ENCODE peak calls at places on chromosomes 12 and 14, in four cellular contexts. One of them, this sample, is unnamed.

GRCh38 chr12:39095636-39096330 is 190.4 kb upstream of the CPNE8 start:
- DNase-seq in T-helper 17 cell: no peak
- DNase-seq in stimulated activated CD8-positive, alpha-beta memory T cell treated with anti-CD3 and anti-CD28 coated beads, Interleukin-12 subunit alpha, Interleukin-12 subunit beta, amount 100 ng/mL, for 1 hour: no peak
- DNase-seq in AG04450: no peak
- DNase-seq in this sample: no peak

GRCh38 chr14:68922201-68922613 is 56.9 kb downstream of the ACTN1 start:
- DNase-seq in stimulated activated CD8-positive, alpha-beta memory T cell treated with anti-CD3 and anti-CD28 coated beads, Interleukin-12 subunit alpha, Interleukin-12 subunit beta, amount 100 ng/mL, for 1 hour: no peak
- DNase-seq in AG04450: no peak
- DNase-seq in T-helper 17 cell: no peak
- DNase-seq in this sample: no peak

GRCh38 chr14:100037351-100037750 is 27.9 kb upstream of the EVL start:
- DNase-seq in AG04450: no peak
- DNase-seq in stimulated activated CD8-positive, alpha-beta memory T cell treated with anti-CD3 and anti-CD28 coated beads, Interleukin-12 subunit alpha, Interleukin-12 subunit beta, amount 100 ng/mL, for 1 hour: no peak
- DNase-seq in T-helper 17 cell: no peak
- DNase-seq in this sample: no peak

GRCh38 chr12:127928615-127929014 is 338.4 kb upstream of the TMEM132C start:
- DNase-seq in T-helper 17 cell: no peak
- DNase-seq in stimulated activated CD8-positive, alpha-beta memory T cell treated with anti-CD3 and anti-CD28 coated beads, Interleukin-12 subunit alpha, Interleukin-12 subunit beta, amount 100 ng/mL, for 1 hour: no peak
- DNase-seq in AG04450: no peak
- DNase-seq in this sample: no peak

GRCh38 chr12:108939594-108939993 is 59.7 kb downstream of the DAO start:
- DNase-seq in AG04450: no peak
- DNase-seq in stimulated activated CD8-positive, alpha-beta memory T cell treated with anti-CD3 and anti-CD28 coated beads, Interleukin-12 subunit alpha, Interleukin-12 subunit beta, amount 100 ng/mL, for 1 hour: no peak
- DNase-seq in T-helper 17 cell: no peak
- DNase-seq in this sample: no peak

GRCh38 chr12:3600039-3600720 is 109.2 kb downstream of the PRMT8 start:
- DNase-seq in stimulated activated CD8-positive, alpha-beta memory T cell treated with anti-CD3 and anti-CD28 coated beads, Interleukin-12 subunit alpha, Interleukin-12 subunit beta, amount 100 ng/mL, for 1 hour: no peak
- DNase-seq in AG04450: no peak
- DNase-seq in T-helper 17 cell: no peak
- DNase-seq in this sample: no peak

GRCh38 chr14:89233184-89233583 is 183.8 kb downstream of the FOXN3 start:
- DNase-seq in stimulated activated CD8-positive, alpha-beta memory T cell treated with anti-CD3 and anti-CD28 coated beads, Interleukin-12 subunit alpha, Interleukin-12 subunit beta, amount 100 ng/mL, for 1 hour: no peak
- DNase-seq in T-helper 17 cell: no peak
- DNase-seq in AG04450: no peak
- DNase-seq in this sample: no peak

GRCh38 chr12:25950329-25951115 is 8.0 kb upstream of the RASSF8 start:
- DNase-seq in stimulated activated CD8-positive, alpha-beta memory T cell treated with anti-CD3 and anti-CD28 coated beads, Interleukin-12 subunit alpha, Interleukin-12 subunit beta, amount 100 ng/mL, for 1 hour: no peak
- DNase-seq in AG04450: no peak
- DNase-seq in T-helper 17 cell: no peak
- DNase-seq in this sample: no peak

GRCh38 chr12:27456618-27457017 is 10.1 kb downstream of the SMCO2 start:
- DNase-seq in stimulated activated CD8-positive, alpha-beta memory T cell treated with anti-CD3 and anti-CD28 coated beads, Interleukin-12 subunit alpha, Interleukin-12 subunit beta, amount 100 ng/mL, for 1 hour: no peak
- DNase-seq in AG04450: no peak
- DNase-seq in T-helper 17 cell: no peak
- DNase-seq in this sample: no peak

GRCh38 chr12:96886998-96887677 is 19.9 kb upstream of the NEDD1 start:
- DNase-seq in T-helper 17 cell: no peak
- DNase-seq in stimulated activated CD8-positive, alpha-beta memory T cell treated with anti-CD3 and anti-CD28 coated beads, Interleukin-12 subunit alpha, Interleukin-12 subunit beta, amount 100 ng/mL, for 1 hour: no peak
- DNase-seq in AG04450: peak; percentile 68
- DNase-seq in this sample: no peak

GRCh38 chr12:25151476-25151875 is 43.5 kb downstream of the DNAI7 start:
- DNase-seq in T-helper 17 cell: no peak
- DNase-seq in stimulated activated CD8-positive, alpha-beta memory T cell treated with anti-CD3 and anti-CD28 coated beads, Interleukin-12 subunit alpha, Interleukin-12 subunit beta, amount 100 ng/mL, for 1 hour: no peak
- DNase-seq in AG04450: peak; percentile 98
- DNase-seq in this sample: no peak

GRCh38 chr14:96253140-96253539 is 2.9 kb upstream of the BDKRB1 start:
- DNase-seq in stimulated activated CD8-positive, alpha-beta memory T cell treated with anti-CD3 and anti-CD28 coated beads, Interleukin-12 subunit alpha, Interleukin-12 subunit beta, amount 100 ng/mL, for 1 hour: no peak
- DNase-seq in AG04450: peak; percentile 93
- DNase-seq in T-helper 17 cell: no peak
- DNase-seq in this sample: no peak

GRCh38 chr12:6914246-6914947 is at the start of gene ENO2:
- DNase-seq in AG04450: no peak
- DNase-seq in stimulated activated CD8-positive, alpha-beta memory T cell treated with anti-CD3 and anti-CD28 coated beads, Interleukin-12 subunit alpha, Interleukin-12 subunit beta, amount 100 ng/mL, for 1 hour: peak; percentile 72
- DNase-seq in T-helper 17 cell: peak; percentile 88
- DNase-seq in this sample: no peak

GRCh38 chr14:32324601-32325000 is 4.5 kb upstream of the AKAP6 start:
- DNase-seq in AG04450: no peak
- DNase-seq in stimulated activated CD8-positive, alpha-beta memory T cell treated with anti-CD3 and anti-CD28 coated beads, Interleukin-12 subunit alpha, Interleukin-12 subunit beta, amount 100 ng/mL, for 1 hour: no peak
- DNase-seq in T-helper 17 cell: no peak
- DNase-seq in this sample: no peak

GRCh38 chr12:2163172-2163927 is 110.6 kb downstream of the CACNA1C start:
- DNase-seq in stimulated activated CD8-positive, alpha-beta memory T cell treated with anti-CD3 and anti-CD28 coated beads, Interleukin-12 subunit alpha, Interleukin-12 subunit beta, amount 100 ng/mL, for 1 hour: no peak
- DNase-seq in AG04450: peak; percentile 95
- DNase-seq in T-helper 17 cell: no peak
- DNase-seq in this sample: no peak

GRCh38 chr14:38065101-38065762 is 142.5 kb upstream of the SSTR1 start:
- DNase-seq in stimulated activated CD8-positive, alpha-beta memory T cell treated with anti-CD3 and anti-CD28 coated beads, Interleukin-12 subunit alpha, Interleukin-12 subunit beta, amount 100 ng/mL, for 1 hour: peak; percentile 36
- DNase-seq in AG04450: no peak
- DNase-seq in T-helper 17 cell: no peak
- DNase-seq in this sample: no peak

GRCh38 chr14:99590746-99591555 is 13.1 kb downstream of the CCDC85C start:
- DNase-seq in AG04450: no peak
- DNase-seq in T-helper 17 cell: no peak
- DNase-seq in stimulated activated CD8-positive, alpha-beta memory T cell treated with anti-CD3 and anti-CD28 coated beads, Interleukin-12 subunit alpha, Interleukin-12 subunit beta, amount 100 ng/mL, for 1 hour: no peak
- DNase-seq in this sample: no peak

GRCh38 chr14:58297412-58297761 is 968 bp upstream of the ARID4A start:
- DNase-seq in T-helper 17 cell: no peak
- DNase-seq in stimulated activated CD8-positive, alpha-beta memory T cell treated with anti-CD3 and anti-CD28 coated beads, Interleukin-12 subunit alpha, Interleukin-12 subunit beta, amount 100 ng/mL, for 1 hour: no peak
- DNase-seq in AG04450: peak; percentile 7
- DNase-seq in this sample: no peak

GRCh38 chr12:3597526-3598210 is 106.7 kb downstream of the PRMT8 start:
- DNase-seq in stimulated activated CD8-positive, alpha-beta memory T cell treated with anti-CD3 and anti-CD28 coated beads, Interleukin-12 subunit alpha, Interleukin-12 subunit beta, amount 100 ng/mL, for 1 hour: no peak
- DNase-seq in AG04450: no peak
- DNase-seq in T-helper 17 cell: no peak
- DNase-seq in this sample: no peak

GRCh38 chr12:116604883-116605641 is 45.9 kb downstream of the MAP1LC3B2 start:
- DNase-seq in T-helper 17 cell: no peak
- DNase-seq in stimulated activated CD8-positive, alpha-beta memory T cell treated with anti-CD3 and anti-CD28 coated beads, Interleukin-12 subunit alpha, Interleukin-12 subunit beta, amount 100 ng/mL, for 1 hour: no peak
- DNase-seq in AG04450: no peak
- DNase-seq in this sample: no peak